ENCODE peak calls at places on chromosome 18, in seven cellular contexts. U is astrocyte of the spinal cord; J is uterus; Y is Jurkat, Clone E6-1; E is astrocyte of the cerebellum; T is HL-60; H is prostate gland. K is an unnamed sample.

GRCh38 chr18:50154420-50154819 is 40.5 kb downstream of the MYO5B start:
- DNase-seq in T (no peak), H (no peak), E (no peak), J (no peak), U (no peak), Y (no peak), K (no peak)

GRCh38 chr18:48802543-48803428 is 148.0 kb downstream of the SMAD7 start:
- DNase-seq in J (peak; percentile 14), H (no peak), Y (no peak), E (no peak), T (no peak), U (no peak), K (no peak)

GRCh38 chr18:72808688-72809087 is 59.1 kb downstream of the NETO1 start:
- DNase-seq in Y (no peak), T (no peak), U (no peak), E (no peak), J (no peak), H (no peak), K (no peak)

GRCh38 chr18:48230459-48231113 is 178.6 kb downstream of the ZBTB7C start:
- DNase-seq in H (peak; percentile 36), U (peak; percentile 53), J (no peak), E (no peak), T (peak; percentile 88), Y (peak; percentile 12), K (peak; percentile 12)

GRCh38 chr18:31278609-31279071 is 39.3 kb upstream of the DSG1 start:
- DNase-seq in J (no peak), T (no peak), U (no peak), Y (no peak), H (no peak), E (no peak), K (no peak)

GRCh38 chr18:28063181-28063790 is 113.6 kb downstream of the CDH2 start:
- DNase-seq in H (no peak), E (no peak), Y (no peak), U (peak; percentile 72), T (no peak), J (no peak), K (no peak)

GRCh38 chr18:42025974-42026625 is 71.1 kb downstream of the PIK3C3 start:
- DNase-seq in J (no peak), T (no peak), Y (no peak), E (no peak), U (no peak), H (no peak), K (no peak)

GRCh38 chr18:51639541-51639940 is 442.1 kb upstream of the MEX3C start:
- DNase-seq in H (no peak), T (no peak), U (no peak), Y (no peak), J (no peak), E (no peak), K (no peak)

GRCh38 chr18:48993586-48993985 is 42.8 kb upstream of the SMAD7 start:
- DNase-seq in T (no peak), Y (no peak), U (no peak), J (no peak), E (no peak), H (no peak), K (no peak)

GRCh38 chr18:63339920-63340484 is 20.4 kb upstream of the BCL2 start:
- DNase-seq in H (no peak), E (no peak), Y (peak; percentile 42), U (peak; percentile 40), J (peak; percentile 40), T (peak; percentile 61), K (no peak)

DNA sequence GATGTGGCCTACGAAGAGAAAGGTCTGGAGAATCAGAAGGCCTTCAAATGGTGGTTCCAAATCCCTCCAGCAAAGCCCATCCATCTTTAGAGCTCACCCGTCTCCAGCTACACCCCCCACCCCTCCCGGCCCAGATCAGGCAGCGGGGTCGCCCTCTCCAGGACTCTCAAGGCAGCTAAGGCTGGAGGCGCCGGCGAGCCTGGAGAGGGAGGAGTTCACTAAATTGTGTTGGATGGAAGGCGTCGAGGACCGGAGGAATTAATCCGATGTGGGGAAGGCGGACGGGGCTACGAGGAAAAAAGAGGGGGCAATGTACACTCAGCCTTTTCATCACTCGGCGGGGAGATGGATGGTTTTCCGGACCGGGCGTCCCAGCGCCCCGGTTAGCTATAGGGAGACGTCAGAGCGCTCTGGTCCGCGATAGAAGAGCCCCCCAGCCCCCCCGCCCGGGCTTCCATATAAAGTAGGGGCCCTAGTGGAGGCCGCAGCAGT is at the start of gene GRP:
- DNase-seq in Y (no peak), E (no peak), U (no peak), H (no peak), J (no peak), T (no peak), K (no peak)
- H3K4me3 ChIP-seq in Y (no peak within 1 kb of the TSS), E (no peak within 1 kb of the TSS), U (no peak within 1 kb of the TSS), H (peak within 1 kb of the TSS; percentile 13), J (no peak within 1 kb of the TSS), T (no peak within 1 kb of the TSS), K (peak within 1 kb of the TSS; percentile 21)

GRCh38 chr18:9147440-9148238 is 11.1 kb downstream of the ANKRD12 start:
- DNase-seq in J (peak; percentile 50), T (peak; percentile 81), Y (peak; percentile 54), H (peak; percentile 45), E (peak; percentile 62), U (peak; percentile 79), K (peak; percentile 39)
- H3K4me3 ChIP-seq in J (no peak overlapping the region), T (no peak overlapping the region), Y (no peak overlapping the region), H (no peak overlapping the region), E (no peak overlapping the region), U (no peak overlapping the region), K (no peak overlapping the region)

GRCh38 chr18:78981652-78981955 is 2.0 kb downstream of the SALL3 start:
- DNase-seq in H (no peak), U (no peak), T (no peak), E (no peak), J (no peak), Y (no peak), K (no peak)
- H3K4me3 ChIP-seq in H (peak overlapping the region; percentile 62), U (peak overlapping the region; percentile 40), T (no peak overlapping the region), E (peak overlapping the region; percentile 31), J (no peak overlapping the region), Y (no peak overlapping the region), K (no peak overlapping the region)

GRCh38 chr18:45413180-45413836 is 202.0 kb upstream of the SLC14A2 start:
- DNase-seq in H (no peak), E (no peak), J (no peak), Y (no peak), U (no peak), T (no peak), K (peak; percentile 39)

GRCh38 chr18:45415614-45416013 is 199.7 kb upstream of the SLC14A2 start:
- DNase-seq in E (no peak), T (no peak), U (no peak), Y (no peak), H (no peak), J (no peak), K (no peak)

GRCh38 chr18:45409971-45410370 is 205.3 kb upstream of the SLC14A2 start:
- DNase-seq in J (no peak), H (no peak), Y (no peak), T (no peak), U (no peak), E (no peak), K (no peak)

GRCh38 chr18:45416168-45416567 is 199.1 kb upstream of the SLC14A2 start:
- DNase-seq in E (peak; percentile 28), J (peak; percentile 70), Y (peak; percentile 8), T (no peak), U (peak; percentile 19), H (peak; percentile 61), K (no peak)

DNA sequence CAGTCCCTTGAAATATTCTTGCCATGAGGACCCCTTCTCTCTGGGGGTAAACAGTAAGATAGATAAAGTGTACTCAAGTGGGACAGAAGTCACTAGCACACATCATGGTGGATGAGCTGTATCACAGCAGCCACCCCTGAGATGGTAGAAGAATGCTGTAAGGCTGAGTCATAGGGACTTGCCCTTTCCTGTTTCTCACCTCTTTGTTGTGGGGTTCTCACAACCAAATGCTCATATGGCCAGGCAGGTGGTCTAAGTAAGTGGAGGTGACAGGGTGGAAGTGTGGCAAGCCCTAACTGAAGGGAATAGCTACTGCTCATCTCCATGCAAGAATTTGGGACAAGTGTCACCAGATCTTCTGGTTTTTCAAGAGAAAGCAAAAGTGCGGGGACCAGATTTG is 202.7 kb upstream of the SLC14A2 start:
- DNase-seq in T (no peak), H (no peak), J (no peak), U (no peak), E (no peak), Y (no peak), K (no peak)
- H3K4me3 ChIP-seq in T (no peak overlapping the region), H (no peak overlapping the region), J (no peak overlapping the region), U (no peak overlapping the region), E (no peak overlapping the region), Y (no peak overlapping the region), K (no peak overlapping the region)

DNA sequence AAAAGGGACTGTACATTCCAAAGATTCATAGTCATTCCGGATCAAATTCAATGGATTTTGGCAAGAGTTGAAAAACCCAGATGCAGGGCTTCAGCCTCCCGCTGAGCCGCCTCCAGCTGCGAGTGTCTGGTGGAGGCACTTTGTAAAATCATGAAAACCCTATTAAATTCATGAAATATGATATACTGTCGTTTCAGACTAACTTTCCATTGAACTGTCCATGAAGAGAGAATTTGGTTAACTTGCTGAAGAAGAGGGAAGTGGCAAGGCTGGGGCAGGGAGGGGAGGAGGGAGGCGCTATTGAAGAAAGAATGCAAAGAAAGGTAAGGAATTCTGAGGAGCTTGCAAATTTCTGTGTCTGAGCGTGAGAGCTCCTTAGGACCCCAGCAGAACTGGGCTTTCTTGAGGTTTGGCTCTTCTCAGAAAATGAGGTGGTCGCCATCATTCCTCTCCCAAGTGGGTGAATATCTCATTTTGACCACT is 25.7 kb upstream of the SLC14A2 start:
- DNase-seq in U (peak; percentile 98), Y (no peak), T (no peak), J (peak; percentile 51), E (peak; percentile 96), H (no peak), K (peak; percentile 80)
- H3K4me3 ChIP-seq in U (no peak overlapping the region), Y (no peak overlapping the region), T (no peak overlapping the region), J (no peak overlapping the region), E (no peak overlapping the region), H (no peak overlapping the region), K (peak overlapping the region; percentile 11)

GRCh38 chr18:77052656-77053309 is 79.8 kb downstream of the MBP start:
- DNase-seq in U (no peak), H (no peak), E (no peak), J (no peak), T (peak; percentile 97), Y (peak; percentile 79), K (no peak)

GRCh38 chr18:77053616-77054287 is 78.8 kb downstream of the MBP start:
- DNase-seq in E (no peak), J (no peak), U (no peak), T (no peak), H (no peak), Y (no peak), K (no peak)

GRCh38 chr18:77055429-77056310 is 76.9 kb downstream of the MBP start:
- DNase-seq in H (no peak), U (peak; percentile 39), J (no peak), Y (no peak), E (no peak), T (peak; percentile 80), K (no peak)

GRCh38 chr18:77054606-77055428 is 77.8 kb downstream of the MBP start:
- DNase-seq in H (peak; percentile 42), T (peak; percentile 100), E (no peak), Y (peak; percentile 93), U (peak; percentile 94), J (peak; percentile 75), K (peak; percentile 79)

DNA sequence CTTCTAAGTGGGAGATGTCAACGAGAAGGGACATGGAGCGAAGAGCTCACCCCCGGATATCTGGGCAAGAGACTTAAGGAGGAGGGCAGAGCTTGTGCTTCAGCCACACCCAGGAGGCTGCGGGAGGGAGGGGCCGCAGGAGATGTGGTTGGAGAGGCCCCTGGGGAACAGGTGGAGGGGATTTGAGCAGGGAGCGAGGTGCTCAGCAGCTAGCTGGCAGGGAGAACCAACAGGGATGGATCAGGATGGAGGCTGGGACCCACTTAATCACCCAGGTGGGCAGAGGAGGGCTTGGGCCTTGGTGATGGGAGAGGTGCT is 78.3 kb downstream of the MBP start:
- DNase-seq in J (no peak), H (no peak), Y (peak; percentile 75), T (peak; percentile 84), E (no peak), U (no peak), K (no peak)
- H3K4me3 ChIP-seq in J (no peak overlapping the region), H (no peak overlapping the region), Y (peak overlapping the region; percentile 49), T (peak overlapping the region; percentile 1), E (no peak overlapping the region), U (no peak overlapping the region), K (no peak overlapping the region)

K was measured in skeletal muscle cell.